ENCODE peak calls at places on chromosome 17, in seven cellular contexts. C, D, O, V, K, B and P are unnamed samples.

GRCh38 chr17:48194097-48194550 is 86.6 kb downstream of the SNX11 start:
- DNase-seq in C (peak), D (no peak), O (no peak), V (no peak), K (no peak), B (peak), P (peak)

GRCh38 chr17:21358682-21359482 is 17.3 kb upstream of the KCNJ12 start:
- DNase-seq in C (no peak), D (no peak), O (no peak), V (no peak), K (no peak), B (no peak), P (no peak)

GRCh38 chr17:20127660-20128413 is 118.7 kb downstream of the SPECC1 start:
- DNase-seq in C (peak), D (no peak), O (no peak), V (no peak), K (no peak), B (peak), P (peak)

GRCh38 chr17:54404259-54404658 is 496.4 kb upstream of the TOM1L1 start:
- DNase-seq in C (no peak), D (no peak), O (no peak), V (no peak), K (no peak), B (no peak), P (no peak)

GRCh38 chr17:66654341-66654740 is 180.6 kb upstream of the CACNG5 start:
- DNase-seq in C (peak), D (no peak), O (no peak), V (no peak), K (no peak), B (peak), P (no peak)

GRCh38 chr17:48627625-48628510 is 1.7 kb upstream of the HOXB9 start:
- DNase-seq in C (no peak), D (no peak), O (no peak), V (peak), K (no peak), B (no peak), P (no peak)

GRCh38 chr17:6489016-6489550 is 44.8 kb downstream of the PIMREG start:
- DNase-seq in C (no peak), D (no peak), O (no peak), V (no peak), K (no peak), B (no peak), P (no peak)

GRCh38 chr17:38464251-38464722 is 36.0 kb downstream of the ARHGAP23 start:
- DNase-seq in C (no peak), D (no peak), O (no peak), V (no peak), K (no peak), B (no peak), P (no peak)

GRCh38 chr17:564526-564925 is 150.1 kb downstream of the VPS53 start:
- DNase-seq in C (no peak), D (no peak), O (no peak), V (no peak), K (peak), B (no peak), P (no peak)

GRCh38 chr17:21001111-21001812 is 41.5 kb downstream of the USP22 start:
- DNase-seq in C (no peak), D (no peak), O (no peak), V (no peak), K (no peak), B (no peak), P (no peak)

GRCh38 chr17:77778636-77779524 is 179.6 kb upstream of the TNRC6C start:
- DNase-seq in C (no peak), D (no peak), O (no peak), V (no peak), K (no peak), B (peak), P (no peak)

GRCh38 chr17:35214192-35214591 is 20.0 kb upstream of the SLC35G3 start:
- DNase-seq in C (no peak), D (no peak), O (no peak), V (no peak), K (no peak), B (no peak), P (no peak)

GRCh38 chr17:76903631-76904030 is 35.4 kb downstream of the MGAT5B start:
- DNase-seq in C (no peak), D (no peak), O (no peak), V (no peak), K (no peak), B (no peak), P (no peak)

GRCh38 chr17:20930065-20930760 is 112.6 kb downstream of the USP22 start:
- DNase-seq in C (peak), D (no peak), O (no peak), V (no peak), K (no peak), B (peak), P (no peak)

GRCh38 chr17:19905514-19905913 is 37.8 kb upstream of the ULK2 start:
- DNase-seq in C (no peak), D (no peak), O (no peak), V (no peak), K (no peak), B (no peak), P (no peak)

GRCh38 chr17:50835563-50836231 is at the start of gene WFIKKN2:
- DNase-seq in C (no peak), D (peak), O (no peak), V (no peak), K (no peak), B (no peak), P (no peak)

GRCh38 chr17:34706029-34706428 is 126.6 kb downstream of the TMEM132E start:
- DNase-seq in C (peak), D (peak), O (peak), V (peak), K (no peak), B (peak), P (peak)

GRCh38 chr17:48610282-48611211 is at the start of gene HOXB7:
- DNase-seq in C (peak), D (no peak), O (peak), V (peak), K (no peak), B (no peak), P (no peak)

GRCh38 chr17:39661744-39662541 is 3.2 kb upstream of the TCAP start:
- DNase-seq in C (no peak), D (no peak), O (no peak), V (no peak), K (no peak), B (no peak), P (no peak)

GRCh38 chr17:74855323-74855722 is 4.4 kb downstream of the GRIN2C start:
- DNase-seq in C (no peak), D (no peak), O (no peak), V (no peak), K (no peak), B (no peak), P (no peak)

GRCh38 chr17:11557727-11558452 is 40.4 kb upstream of the DNAH9 start:
- DNase-seq in C (no peak), D (no peak), O (no peak), V (no peak), K (no peak), B (no peak), P (no peak)

GRCh38 chr17:58112970-58113631 is 29.9 kb downstream of the DYNLL2 start:
- DNase-seq in C (peak), D (peak), O (peak), V (peak), K (peak), B (peak), P (peak)

GRCh38 chr17:67245694-67246397 is 850 bp upstream of the HELZ start:
- DNase-seq in C (no peak), D (peak), O (peak), V (peak), K (no peak), B (no peak), P (peak)

GRCh38 chr17:55268649-55269480 is 4.1 kb downstream of the HLF start:
- DNase-seq in C (no peak), D (no peak), O (no peak), V (no peak), K (no peak), B (no peak), P (no peak)

GRCh38 chr17:15651583-15652110 is 32.1 kb upstream of the FBXW10B start:
- DNase-seq in C (peak), D (peak), O (peak), V (peak), K (peak), B (peak), P (peak)

GRCh38 chr17:13346592-13346991 is 255.1 kb downstream of the HS3ST3A1 start:
- DNase-seq in C (no peak), D (no peak), O (no peak), V (no peak), K (no peak), B (no peak), P (no peak)

GRCh38 chr17:76384987-76385891 is 830 bp downstream of the SPHK1 start:
- DNase-seq in C (peak), D (peak), O (peak), V (peak), K (no peak), B (peak), P (peak)

GRCh38 chr17:57911834-57912673 is 43.2 kb downstream of the CUEDC1 start:
- DNase-seq in C (no peak), D (peak), O (no peak), V (peak), K (no peak), B (peak), P (peak)

GRCh38 chr17:5500247-5500803 is 14.0 kb downstream of the MIS12 start:
- DNase-seq in C (peak), D (no peak), O (no peak), V (no peak), K (no peak), B (no peak), P (no peak)

GRCh38 chr17:152860-153420 is 15.6 kb downstream of the SCGB1C2 start:
- DNase-seq in C (no peak), D (no peak), O (no peak), V (no peak), K (no peak), B (no peak), P (no peak)

GRCh38 chr17:58352843-58353719 is 1.1 kb upstream of the SUPT4H1 start:
- DNase-seq in C (peak), D (peak), O (no peak), V (peak), K (no peak), B (no peak), P (peak)

GRCh38 chr17:63635787-63636186 is 13.6 kb downstream of the MAP3K3 start:
- DNase-seq in C (no peak), D (no peak), O (no peak), V (no peak), K (no peak), B (no peak), P (no peak)

GRCh38 chr17:40320771-40321501 is 12.0 kb downstream of the RARA start:
- DNase-seq in C (no peak), D (no peak), O (peak), V (peak), K (no peak), B (no peak), P (no peak)

GRCh38 chr17:4053596-4053995 is 89.2 kb downstream of the ZZEF1 start:
- DNase-seq in C (no peak), D (no peak), O (no peak), V (no peak), K (no peak), B (no peak), P (no peak)

GRCh38 chr17:4059656-4060055 is 83.2 kb downstream of the ZZEF1 start:
- DNase-seq in C (no peak), D (no peak), O (no peak), V (no peak), K (no peak), B (no peak), P (no peak)

GRCh38 chr17:4057731-4058130 is 85.1 kb downstream of the ZZEF1 start:
- DNase-seq in C (no peak), D (no peak), O (no peak), V (no peak), K (no peak), B (no peak), P (no peak)

GRCh38 chr17:4049546-4049945 is 85.3 kb upstream of the ATP2A3 start:
- DNase-seq in C (no peak), D (peak), O (no peak), V (no peak), K (no peak), B (no peak), P (no peak)

GRCh38 chr17:4054446-4054845 is 88.4 kb downstream of the ZZEF1 start:
- DNase-seq in C (no peak), D (no peak), O (no peak), V (no peak), K (no peak), B (no peak), P (no peak)
- TF ChIP-seq CTCF in C (no peak), D (no peak), O (no peak), V (no peak), K (no peak), B (no peak), P (no peak)

GRCh38 chr17:17647521-17648178 is 33.6 kb upstream of the RAI1 start:
- DNase-seq in C (no peak), D (no peak), O (no peak), V (no peak), K (no peak), B (no peak), P (no peak)
- H3K27ac ChIP-seq in C (no peak), D (no peak), O (no peak), V (no peak), K (no peak), B (no peak), P (no peak)

DNA sequence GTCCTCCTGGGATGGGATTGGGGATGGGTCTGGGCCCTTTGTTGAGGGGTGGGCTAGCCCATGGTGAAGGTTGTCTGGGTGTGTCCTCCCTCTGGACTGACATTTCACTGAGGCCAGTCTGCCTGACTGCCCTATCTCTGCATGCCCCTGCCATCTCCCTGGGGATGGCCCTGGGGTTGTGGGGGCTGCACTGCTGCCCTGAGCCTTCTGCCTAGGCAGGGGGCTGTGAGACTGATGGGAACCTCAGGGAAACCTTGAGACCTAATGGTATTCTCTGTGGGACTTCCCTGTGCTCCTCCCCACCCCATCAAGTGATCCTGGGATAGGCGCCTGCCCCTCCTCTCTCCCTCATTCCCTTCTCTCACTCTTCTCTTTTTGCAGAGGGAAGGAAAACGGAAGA is 19.9 kb downstream of the RAI1 start:
- DNase-seq in C (no peak), D (no peak), O (no peak), V (no peak), K (no peak), B (no peak), P (no peak)
- H3K9ac ChIP-seq in C (peak), D (no peak), O (no peak), V (no peak), K (no peak), B (no peak), P (no peak)

DNA sequence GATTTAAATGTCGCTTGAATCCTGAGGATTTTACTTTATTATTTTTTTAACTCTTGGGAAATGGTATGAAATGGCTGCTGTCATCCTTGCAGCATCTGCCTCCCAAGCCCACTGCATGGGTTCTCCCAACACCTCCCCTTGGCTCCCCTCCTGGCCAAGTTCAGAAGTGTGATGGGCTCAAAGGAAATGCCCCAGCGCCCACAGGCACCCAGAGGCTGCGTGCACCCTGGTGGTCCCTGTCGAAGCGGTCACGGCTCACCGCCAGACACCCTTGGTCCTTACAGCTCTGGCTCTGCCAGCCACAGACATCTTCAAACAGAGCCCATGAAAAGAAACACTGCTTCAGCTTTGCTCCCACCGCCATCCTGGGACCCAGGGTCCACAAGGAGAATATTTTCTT is 334.7 kb downstream of the SOX9 start:
- DNase-seq in C (no peak), D (no peak), O (no peak), V (no peak), K (no peak), B (no peak), P (no peak)
- TF ChIP-seq CTCF in C (peak), D (no peak), O (no peak), V (peak), K (no peak), B (no peak), P (no peak)

GRCh38 chr17:81394377-81394747 is 895 bp upstream of the BAHCC1 start:
- DNase-seq in C (no peak), D (no peak), O (no peak), V (no peak), K (no peak), B (no peak), P (peak)

GRCh38 chr17:81393684-81394376 is 1.4 kb upstream of the BAHCC1 start:
- DNase-seq in C (peak), D (peak), O (peak), V (peak), K (peak), B (peak), P (peak)

GRCh38 chr17:81391268-81391963 is 3.8 kb upstream of the BAHCC1 start:
- DNase-seq in C (no peak), D (no peak), O (no peak), V (no peak), K (no peak), B (no peak), P (peak)

GRCh38 chr17:81391964-81392908 is 3.0 kb upstream of the BAHCC1 start:
- DNase-seq in C (peak), D (no peak), O (no peak), V (no peak), K (no peak), B (peak), P (no peak)

DNA sequence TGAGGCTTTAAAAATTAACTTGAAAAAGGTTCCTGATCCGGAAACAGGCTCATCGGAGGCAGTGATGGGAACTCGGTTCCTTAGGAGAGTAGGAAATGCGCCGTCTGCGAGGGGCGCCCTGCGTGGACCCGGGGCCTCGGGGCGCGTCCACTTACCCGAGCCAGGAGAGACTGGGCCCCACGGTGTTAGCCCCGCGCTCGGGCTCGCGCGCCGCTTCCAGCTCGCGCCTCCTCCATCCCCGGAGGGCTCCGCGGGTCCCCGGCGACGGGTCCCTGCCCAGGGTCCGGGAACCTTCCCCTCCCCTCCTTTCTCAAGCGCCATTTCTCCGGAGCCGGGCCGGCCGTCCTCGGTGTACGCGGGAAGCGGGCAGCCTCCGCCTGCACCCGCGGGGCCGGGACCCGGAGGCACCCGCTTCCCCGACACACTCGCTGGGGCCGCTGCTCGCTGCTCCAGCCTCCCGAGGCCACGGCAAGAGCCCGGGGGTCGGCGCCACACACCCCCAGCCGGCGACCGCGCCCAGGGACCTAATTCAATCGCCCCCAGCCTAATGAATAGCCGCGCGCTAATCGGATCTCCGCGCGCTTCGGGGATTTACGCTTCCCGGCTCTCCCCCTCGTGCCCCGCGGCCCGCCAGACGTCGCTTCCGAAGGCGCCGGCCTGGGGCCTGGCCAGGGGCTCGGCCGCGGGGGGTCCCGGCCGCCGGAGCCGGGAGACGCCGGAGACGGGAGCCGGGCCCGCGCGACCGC is 2.2 kb upstream of the BAHCC1 start:
- DNase-seq in C (no peak), D (peak), O (peak), V (peak), K (no peak), B (no peak), P (peak)
- H3K27ac ChIP-seq in C (peak), D (peak), O (peak), V (peak), K (peak), B (peak), P (no peak)

DNA sequence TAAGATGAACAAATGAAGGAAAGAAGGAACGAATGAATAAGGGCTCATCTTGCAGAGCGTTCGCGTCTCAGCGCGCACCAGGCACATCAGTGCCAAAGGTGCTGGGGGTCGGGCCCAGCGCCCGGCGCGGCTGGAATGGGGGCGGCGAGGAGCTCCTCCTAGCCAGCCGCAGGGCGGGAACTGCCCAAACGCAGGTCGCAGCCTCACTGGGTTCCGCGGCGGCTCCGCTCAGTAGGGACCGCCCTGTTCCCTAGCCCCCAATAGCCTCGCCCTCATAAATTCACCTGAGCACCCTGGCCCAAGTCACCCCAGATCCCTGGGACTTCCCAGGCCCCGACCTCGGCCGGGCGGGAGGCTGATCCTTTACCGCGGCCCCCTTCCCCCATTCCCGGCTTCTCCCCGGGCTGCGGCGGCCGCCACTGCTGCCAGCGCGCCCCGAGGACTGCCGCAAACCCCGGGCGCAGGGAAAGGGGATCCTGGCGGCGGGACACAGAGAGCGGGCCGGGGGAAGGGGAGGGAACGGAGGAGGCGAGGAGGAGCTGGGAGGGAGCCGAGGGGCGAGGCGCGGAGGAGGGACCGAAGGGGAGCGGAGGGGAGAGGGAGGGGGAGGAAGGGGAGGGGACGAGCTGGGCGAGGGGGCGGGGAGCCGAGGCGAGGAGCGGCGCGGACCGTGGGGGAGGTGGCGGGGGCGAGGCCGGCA is 377 bp upstream of the CRHR1 start:
- DNase-seq in C (no peak), D (peak), O (peak), V (peak), K (no peak), B (no peak), P (no peak)
- H3K9ac ChIP-seq in C (no peak), D (no peak), O (no peak), V (no peak), K (no peak), B (no peak), P (no peak)

DNA sequence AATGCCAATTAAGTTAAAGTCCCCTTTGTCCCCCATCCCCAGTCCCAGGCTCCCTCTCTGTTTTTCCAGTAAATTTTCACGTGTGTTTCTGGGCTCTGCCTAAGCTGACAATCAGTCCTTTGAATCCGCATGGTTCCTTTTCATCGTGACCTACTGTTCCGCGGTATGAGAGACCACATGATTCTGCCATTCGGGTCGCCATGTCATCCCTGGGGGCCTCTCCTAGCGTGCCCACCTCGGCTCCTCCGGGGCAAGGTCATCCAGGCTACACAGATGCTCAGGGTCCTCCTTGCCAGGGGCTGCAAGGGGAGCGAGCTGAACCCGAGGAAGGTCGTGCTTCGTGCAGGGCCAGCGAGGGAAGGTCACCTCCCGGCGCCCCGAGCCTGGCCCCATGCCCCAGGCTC is 157.6 kb downstream of the RAB11FIP4 start:
- DNase-seq in C (no peak), D (no peak), O (no peak), V (no peak), K (no peak), B (no peak), P (no peak)
- TF ChIP-seq CTCF in C (no peak), D (no peak), O (no peak), V (no peak), K (no peak), B (no peak), P (no peak)